ENCODE peak calls at places on chromosomes 7 and 10, in four cellular contexts. I, P, R and K are unnamed samples.

GRCh38 chr10:119644215-119644826 is 6.9 kb upstream of the BAG3 start:
- DNase-seq in P (no peak), R (no peak), I (peak), K (no peak)

GRCh38 chr10:125231116-125231812 is 70.9 kb upstream of the CTBP2 start:
- DNase-seq in I (peak), P (peak), R (peak), K (peak)

GRCh38 chr10:60238408-60239100 is 151.1 kb downstream of the ANK3 start:
- DNase-seq in I (peak), R (peak), P (peak), K (peak)

GRCh38 chr7:137937202-137937560 is 64.7 kb downstream of the CREB3L2 start:
- DNase-seq in I (no peak), R (no peak), P (no peak), K (no peak)

GRCh38 chr10:70970830-70971229 is 82.5 kb upstream of the PCBD1 start:
- DNase-seq in R (peak), I (peak), P (no peak), K (no peak)

GRCh38 chr10:61974611-61975010 is 73.1 kb downstream of the ARID5B start:
- DNase-seq in I (no peak), R (peak), P (no peak), K (no peak)

GRCh38 chr7:44223362-44224114 is 22.8 kb downstream of the YKT6 start:
- DNase-seq in R (no peak), I (peak), P (no peak), K (no peak)

GRCh38 chr7:32115831-32116230 is 45.6 kb upstream of the PDE1C start:
- DNase-seq in P (no peak), R (peak), I (no peak), K (no peak)

GRCh38 chr7:32204361-32205018 is 134.3 kb upstream of the PDE1C start:
- DNase-seq in R (peak), P (peak), I (peak), K (peak)

GRCh38 chr10:97456686-97457065 is 10.7 kb downstream of the ZDHHC16 start:
- DNase-seq in R (no peak), P (no peak), I (no peak), K (no peak)

GRCh38 chr7:128163473-128163872 is 77.6 kb upstream of the LEP start:
- DNase-seq in P (no peak), I (no peak), R (no peak), K (no peak)